ENCODE peak calls at places on chromosome 10, in eight cellular contexts. G is upper lobe of left lung, B is GM23338, F is Panc1, U is HepG2, Z is HCT116, I is GM12878, R is K562. P is an unnamed sample.

GRCh38 chr10:131943021-131943814 is 38.5 kb downstream of the BNIP3 start:
- ATAC-seq in I (peak; percentile 49), U (peak; percentile 96), R (peak; percentile 98), Z (peak; percentile 83), G (no peak), B (peak; percentile 98), F (peak; percentile 74), P (no peak)

GRCh38 chr10:24344695-24345473 is 135.9 kb downstream of the KIAA1217 start:
- ATAC-seq in R (no peak), B (no peak), G (no peak), U (no peak), F (no peak), I (no peak), Z (no peak), P (no peak)

GRCh38 chr10:111222961-111223360 is 146.1 kb downstream of the ADRA2A start:
- ATAC-seq in I (no peak), G (no peak), F (no peak), B (no peak), U (no peak), R (no peak), Z (no peak), P (no peak)

GRCh38 chr10:124056337-124056980 is 36.9 kb downstream of the CHST15 start:
- ATAC-seq in F (no peak), U (no peak), Z (no peak), G (peak; percentile 27), B (no peak), I (no peak), R (no peak), P (peak; percentile 23)

GRCh38 chr10:11454958-11455566 is 156.4 kb downstream of the USP6NL start:
- ATAC-seq in R (peak; percentile 64), F (no peak), Z (peak; percentile 64), G (no peak), U (peak; percentile 63), I (peak; percentile 57), B (peak; percentile 87), P (no peak)

GRCh38 chr10:24259365-24260125 is 50.6 kb downstream of the KIAA1217 start:
- ATAC-seq in U (peak; percentile 45), Z (no peak), B (no peak), I (peak; percentile 47), F (no peak), G (no peak), R (no peak), P (no peak)

GRCh38 chr10:129032626-129033353 is 434.3 kb upstream of the MGMT start:
- ATAC-seq in G (no peak), B (no peak), F (no peak), Z (no peak), R (no peak), I (no peak), U (no peak), P (no peak)

GRCh38 chr10:12965571-12965970 is 35.9 kb downstream of the CCDC3 start:
- ATAC-seq in R (no peak), G (no peak), B (no peak), Z (no peak), I (no peak), U (no peak), F (no peak), P (no peak)

GRCh38 chr10:110724116-110724701 is 80.1 kb downstream of the RBM20 start:
- ATAC-seq in G (no peak), B (no peak), I (peak; percentile 70), F (no peak), R (no peak), U (no peak), Z (no peak), P (no peak)

GRCh38 chr10:9028211-9028610 is 973.7 kb downstream of the GATA3 start:
- ATAC-seq in U (no peak), F (no peak), R (no peak), G (no peak), B (no peak), Z (no peak), I (no peak), P (no peak)

GRCh38 chr10:77431209-77431611 is 206.4 kb downstream of the KCNMA1 start:
- ATAC-seq in U (peak; percentile 64), F (peak; percentile 39), R (no peak), G (peak; percentile 54), I (no peak), Z (no peak), B (peak; percentile 83), P (no peak)

GRCh38 chr10:71092812-71093391 is 119.5 kb upstream of the UNC5B start:
- ATAC-seq in R (no peak), B (peak; percentile 43), U (no peak), G (no peak), Z (no peak), I (no peak), F (no peak), P (no peak)

GRCh38 chr10:71243756-71244637 is 31.6 kb downstream of the UNC5B start:
- ATAC-seq in F (no peak), R (no peak), B (no peak), I (no peak), U (no peak), G (no peak), Z (no peak), P (peak; percentile 66)

GRCh38 chr10:27319752-27320561 is 79.4 kb upstream of the ACBD5 start:
- ATAC-seq in G (peak; percentile 88), B (peak; percentile 97), Z (no peak), U (no peak), R (peak; percentile 71), I (peak; percentile 71), F (peak; percentile 92), P (peak; percentile 84)
- H3K27ac ChIP-seq in G (peak overlapping the region; percentile 64), B (no peak overlapping the region), Z (no peak overlapping the region), U (no peak overlapping the region), R (no peak overlapping the region), I (no peak overlapping the region), F (no peak overlapping the region), P (no peak overlapping the region)

DNA sequence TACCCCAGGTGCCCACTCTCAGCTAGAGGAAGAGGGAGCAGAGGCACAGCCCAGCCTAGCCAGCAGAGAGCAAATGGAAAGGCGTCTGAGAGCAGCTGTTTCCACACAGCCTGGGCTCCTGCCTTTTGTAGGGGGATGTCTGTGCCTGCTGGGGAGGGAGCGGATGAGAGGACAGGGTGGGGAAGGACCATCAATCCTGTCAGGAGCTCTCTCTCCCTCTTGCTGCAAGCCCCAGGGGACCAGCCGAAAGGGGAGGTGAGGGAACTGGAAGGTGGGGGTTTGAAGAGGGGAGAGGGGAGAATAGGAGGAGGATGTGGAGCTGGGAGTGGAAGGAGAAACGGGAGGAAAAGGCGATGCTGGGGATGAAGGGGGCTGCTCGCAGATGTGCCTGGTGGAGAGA is at the start of gene PKD2L1:
- ATAC-seq in U (no peak), F (no peak), Z (no peak), I (no peak), R (no peak), B (no peak), G (no peak), P (no peak)
- TF ChIP-seq POLR2AphosphoS5 in U (no peak), F (no peak), Z (no peak), I (no peak), R (no peak), B (no peak), G (no peak), P (no peak)

GRCh38 chr10:57142925-57143576 is 782.0 kb upstream of the ZWINT start:
- ATAC-seq in I (peak; percentile 72), F (no peak), U (no peak), G (no peak), R (no peak), B (peak; percentile 90), Z (no peak), P (no peak)
- H3K27ac ChIP-seq in I (no peak overlapping the region), F (no peak overlapping the region), U (no peak overlapping the region), G (no peak overlapping the region), R (no peak overlapping the region), B (no peak overlapping the region), Z (no peak overlapping the region), P (no peak overlapping the region)

GRCh38 chr10:102631525-102632393 is 12.5 kb upstream of the TRIM8 start:
- ATAC-seq in F (no peak), R (no peak), G (no peak), U (no peak), B (no peak), I (no peak), Z (no peak), P (no peak)

GRCh38 chr10:102630663-102631062 is 13.6 kb upstream of the TRIM8 start:
- ATAC-seq in G (no peak), U (no peak), R (no peak), I (no peak), Z (no peak), F (no peak), B (no peak), P (no peak)

GRCh38 chr10:102633282-102633681 is 11.0 kb upstream of the TRIM8 start:
- ATAC-seq in I (peak; percentile 56), R (no peak), U (no peak), Z (no peak), F (no peak), B (no peak), G (peak; percentile 37), P (peak; percentile 23)

GRCh38 chr10:102633848-102634247 is 10.4 kb upstream of the TRIM8 start:
- ATAC-seq in G (no peak), R (no peak), U (no peak), Z (no peak), B (no peak), F (no peak), I (no peak), P (no peak)

DNA sequence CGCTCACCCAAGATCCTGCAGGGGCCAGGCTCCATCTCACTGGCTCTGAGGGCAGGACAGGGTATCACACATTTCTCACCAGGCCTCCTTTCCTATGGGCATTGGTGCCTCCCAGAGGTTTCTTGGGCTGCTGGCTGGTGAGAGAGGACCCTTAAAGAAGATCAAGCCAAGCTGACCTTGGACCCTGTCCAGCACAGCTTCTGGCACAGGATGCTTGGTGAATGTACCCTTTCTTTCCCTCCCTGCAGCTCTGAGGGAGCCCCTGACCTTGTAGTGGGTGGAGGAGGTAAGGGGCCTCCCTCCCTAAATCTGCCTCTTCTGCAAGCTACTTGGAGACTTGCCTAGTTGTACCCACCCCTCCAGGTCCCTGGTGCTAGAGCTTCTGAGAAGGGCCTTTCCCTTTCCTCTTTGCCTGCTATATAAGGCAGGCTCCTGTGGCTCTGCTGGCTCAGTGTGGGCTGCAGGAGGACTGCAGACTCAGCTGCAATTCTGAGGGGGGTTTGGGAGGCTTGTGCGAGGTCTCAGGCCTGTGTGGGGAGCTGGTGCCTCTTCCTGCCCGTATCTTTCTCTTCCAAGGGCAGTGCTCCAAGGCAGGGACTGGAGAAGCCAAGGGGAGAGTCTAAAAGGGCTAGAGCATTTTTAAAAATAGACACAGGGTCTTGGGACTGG is 11.8 kb upstream of the TRIM8 start:
- ATAC-seq in R (no peak), Z (no peak), U (no peak), G (no peak), B (no peak), I (peak; percentile 41), F (no peak), P (no peak)
- TF ChIP-seq POLR2AphosphoS5 in R (no peak), Z (no peak), U (no peak), G (no peak), B (no peak), I (no peak), F (no peak), P (no peak)

P was measured in gastroesophageal sphincter.